ENCODE peak calls at places on chromosome 5, in five cellular contexts. One of them, this sample, is unnamed.

GRCh38 chr5:168666356-168666755 is 87.2 kb upstream of the PANK3 start:
- DNase-seq in tibial nerve: no peak
- DNase-seq in central memory CD4-positive, alpha-beta T cell: no peak
- DNase-seq in left colon: no peak
- DNase-seq in left cardiac atrium: no peak
- DNase-seq in this sample: peak; percentile 69

GRCh38 chr5:1105350-1106265 is 6.3 kb downstream of the SLC12A7 start:
- DNase-seq in tibial nerve: no peak
- DNase-seq in central memory CD4-positive, alpha-beta T cell: peak; percentile 90
- DNase-seq in left cardiac atrium: no peak
- DNase-seq in left colon: peak; percentile 87
- DNase-seq in this sample: no peak

GRCh38 chr5:41772071-41772470 is 98.2 kb downstream of the OXCT1 start:
- DNase-seq in left colon: no peak
- DNase-seq in left cardiac atrium: no peak
- DNase-seq in tibial nerve: no peak
- DNase-seq in central memory CD4-positive, alpha-beta T cell: no peak
- DNase-seq in this sample: no peak

GRCh38 chr5:24368121-24368520 is 276.7 kb downstream of the CDH10 start:
- DNase-seq in central memory CD4-positive, alpha-beta T cell: no peak
- DNase-seq in tibial nerve: no peak
- DNase-seq in left colon: no peak
- DNase-seq in left cardiac atrium: no peak
- DNase-seq in this sample: no peak

GRCh38 chr5:60903356-60903755 is 41.5 kb downstream of the ERCC8 start:
- DNase-seq in left cardiac atrium: no peak
- DNase-seq in tibial nerve: no peak
- DNase-seq in left colon: no peak
- DNase-seq in central memory CD4-positive, alpha-beta T cell: no peak
- DNase-seq in this sample: no peak

GRCh38 chr5:139207302-139208000 is 9.3 kb upstream of the SIL1 start:
- DNase-seq in tibial nerve: no peak
- DNase-seq in left cardiac atrium: no peak
- DNase-seq in central memory CD4-positive, alpha-beta T cell: no peak
- DNase-seq in left colon: no peak
- DNase-seq in this sample: no peak

GRCh38 chr5:1655496-1656270 is 131.9 kb upstream of the LPCAT1 start:
- DNase-seq in tibial nerve: no peak
- DNase-seq in left colon: no peak
- DNase-seq in left cardiac atrium: no peak
- DNase-seq in central memory CD4-positive, alpha-beta T cell: no peak
- DNase-seq in this sample: no peak

GRCh38 chr5:138711816-138712215 is 41.4 kb upstream of the CTNNA1 start:
- DNase-seq in central memory CD4-positive, alpha-beta T cell: no peak
- DNase-seq in tibial nerve: no peak
- DNase-seq in left colon: no peak
- DNase-seq in left cardiac atrium: no peak
- DNase-seq in this sample: no peak

GRCh38 chr5:139212484-139212883 is 14.3 kb upstream of the SIL1 start:
- DNase-seq in left colon: no peak
- DNase-seq in left cardiac atrium: no peak
- DNase-seq in tibial nerve: no peak
- DNase-seq in central memory CD4-positive, alpha-beta T cell: no peak
- DNase-seq in this sample: no peak

GRCh38 chr5:96745844-96746531 is 61.8 kb downstream of the ERAP1 start:
- DNase-seq in central memory CD4-positive, alpha-beta T cell: no peak
- DNase-seq in tibial nerve: no peak
- DNase-seq in left cardiac atrium: no peak
- DNase-seq in left colon: no peak
- DNase-seq in this sample: no peak

GRCh38 chr5:41195228-41195627 is 18.1 kb downstream of the C6 start:
- DNase-seq in tibial nerve: no peak
- DNase-seq in central memory CD4-positive, alpha-beta T cell: no peak
- DNase-seq in left cardiac atrium: no peak
- DNase-seq in left colon: no peak
- DNase-seq in this sample: no peak

GRCh38 chr5:121949885-121950284 is 11.9 kb upstream of the SRFBP1 start:
- DNase-seq in tibial nerve: no peak
- DNase-seq in left colon: peak; percentile 15
- DNase-seq in central memory CD4-positive, alpha-beta T cell: no peak
- DNase-seq in left cardiac atrium: no peak
- DNase-seq in this sample: no peak

GRCh38 chr5:36691993-36692392 is 85.6 kb downstream of the SLC1A3 start:
- DNase-seq in left colon: no peak
- DNase-seq in tibial nerve: no peak
- DNase-seq in left cardiac atrium: no peak
- DNase-seq in central memory CD4-positive, alpha-beta T cell: no peak
- DNase-seq in this sample: no peak

GRCh38 chr5:78540335-78541057 is 108.1 kb downstream of the LHFPL2 start:
- DNase-seq in left colon: no peak
- DNase-seq in tibial nerve: no peak
- DNase-seq in central memory CD4-positive, alpha-beta T cell: no peak
- DNase-seq in left cardiac atrium: no peak
- DNase-seq in this sample: no peak

GRCh38 chr5:82004511-82004910 is 32.7 kb downstream of the ATG10 start:
- DNase-seq in central memory CD4-positive, alpha-beta T cell: no peak
- DNase-seq in left colon: no peak
- DNase-seq in tibial nerve: no peak
- DNase-seq in left cardiac atrium: no peak
- DNase-seq in this sample: no peak

GRCh38 chr5:122170630-122171029 is 41.3 kb downstream of the ZNF474 start:
- DNase-seq in left colon: no peak
- DNase-seq in central memory CD4-positive, alpha-beta T cell: no peak
- DNase-seq in tibial nerve: no peak
- DNase-seq in left cardiac atrium: no peak
- DNase-seq in this sample: no peak

GRCh38 chr5:75550597-75550996 is 38.9 kb downstream of the POLK start:
- DNase-seq in left cardiac atrium: no peak
- DNase-seq in left colon: no peak
- DNase-seq in central memory CD4-positive, alpha-beta T cell: no peak
- DNase-seq in tibial nerve: no peak
- DNase-seq in this sample: no peak

GRCh38 chr5:56356121-56356875 is 123.2 kb upstream of the ANKRD55 start:
- DNase-seq in tibial nerve: no peak
- DNase-seq in left cardiac atrium: no peak
- DNase-seq in central memory CD4-positive, alpha-beta T cell: no peak
- DNase-seq in left colon: no peak
- DNase-seq in this sample: no peak

GRCh38 chr5:67732921-67733320 is 482.6 kb upstream of the PIK3R1 start:
- DNase-seq in left cardiac atrium: no peak
- DNase-seq in central memory CD4-positive, alpha-beta T cell: no peak
- DNase-seq in tibial nerve: no peak
- DNase-seq in left colon: no peak
- DNase-seq in this sample: no peak

GRCh38 chr5:94228791-94229190 is 389.6 kb downstream of the KIAA0825 start:
- DNase-seq in tibial nerve: no peak
- DNase-seq in left cardiac atrium: no peak
- DNase-seq in central memory CD4-positive, alpha-beta T cell: no peak
- DNase-seq in left colon: no peak
- DNase-seq in this sample: no peak

GRCh38 chr5:166907314-166907713 is 1384.1 kb upstream of the WWC1 start:
- DNase-seq in left cardiac atrium: no peak
- DNase-seq in central memory CD4-positive, alpha-beta T cell: no peak
- DNase-seq in left colon: no peak
- DNase-seq in tibial nerve: no peak
- DNase-seq in this sample: no peak

GRCh38 chr5:135163964-135164363 is 129.9 kb upstream of the PITX1 start:
- DNase-seq in tibial nerve: no peak
- DNase-seq in left cardiac atrium: no peak
- DNase-seq in central memory CD4-positive, alpha-beta T cell: no peak
- DNase-seq in left colon: no peak
- DNase-seq in this sample: no peak

GRCh38 chr5:118042076-118042475 is 946.3 kb downstream of the DTWD2 start:
- DNase-seq in left cardiac atrium: no peak
- DNase-seq in left colon: no peak
- DNase-seq in tibial nerve: no peak
- DNase-seq in central memory CD4-positive, alpha-beta T cell: no peak
- DNase-seq in this sample: no peak

GRCh38 chr5:1401681-1402096 is 43.6 kb downstream of the SLC6A3 start:
- DNase-seq in left cardiac atrium: peak; percentile 12
- DNase-seq in tibial nerve: no peak
- DNase-seq in central memory CD4-positive, alpha-beta T cell: no peak
- DNase-seq in left colon: no peak
- DNase-seq in this sample: no peak

GRCh38 chr5:135456238-135457099 is 4.3 kb upstream of the TIFAB start:
- DNase-seq in tibial nerve: no peak
- DNase-seq in left cardiac atrium: peak; percentile 68
- DNase-seq in central memory CD4-positive, alpha-beta T cell: no peak
- DNase-seq in left colon: no peak
- DNase-seq in this sample: peak; percentile 71

GRCh38 chr5:156526081-156527017 is 199.4 kb downstream of the SGCD start:
- DNase-seq in left cardiac atrium: no peak
- DNase-seq in tibial nerve: no peak
- DNase-seq in central memory CD4-positive, alpha-beta T cell: no peak
- DNase-seq in left colon: no peak
- DNase-seq in this sample: no peak

GRCh38 chr5:35811108-35811741 is 45.5 kb upstream of the IL7R start:
- DNase-seq in left colon: no peak
- DNase-seq in tibial nerve: no peak
- DNase-seq in central memory CD4-positive, alpha-beta T cell: peak; percentile 90
- DNase-seq in left cardiac atrium: no peak
- DNase-seq in this sample: no peak

GRCh38 chr5:1488882-1489680 is 34.7 kb downstream of the LPCAT1 start:
- DNase-seq in central memory CD4-positive, alpha-beta T cell: no peak
- DNase-seq in tibial nerve: no peak
- DNase-seq in left cardiac atrium: no peak
- DNase-seq in left colon: no peak
- DNase-seq in this sample: no peak

GRCh38 chr5:127369772-127370171 is 79.2 kb downstream of the MEGF10 start:
- DNase-seq in left cardiac atrium: no peak
- DNase-seq in left colon: no peak
- DNase-seq in tibial nerve: no peak
- DNase-seq in central memory CD4-positive, alpha-beta T cell: no peak
- DNase-seq in this sample: no peak

GRCh38 chr5:160399402-160400353 is at the start of gene FAM200C:
- DNase-seq in left cardiac atrium: peak; percentile 94
- DNase-seq in tibial nerve: peak; percentile 80
- DNase-seq in central memory CD4-positive, alpha-beta T cell: peak; percentile 59
- DNase-seq in left colon: peak; percentile 89
- DNase-seq in this sample: peak; percentile 94

GRCh38 chr5:127326438-127326837 is 35.8 kb downstream of the MEGF10 start:
- DNase-seq in left cardiac atrium: no peak
- DNase-seq in tibial nerve: no peak
- DNase-seq in central memory CD4-positive, alpha-beta T cell: no peak
- DNase-seq in left colon: no peak
- DNase-seq in this sample: no peak

GRCh38 chr5:132093310-132093709 is 19.7 kb downstream of the CSF2 start:
- DNase-seq in tibial nerve: no peak
- DNase-seq in central memory CD4-positive, alpha-beta T cell: no peak
- DNase-seq in left cardiac atrium: no peak
- DNase-seq in left colon: no peak
- DNase-seq in this sample: no peak

GRCh38 chr5:40071870-40072269 is 607.8 kb upstream of the PTGER4 start:
- DNase-seq in tibial nerve: no peak
- DNase-seq in central memory CD4-positive, alpha-beta T cell: no peak
- DNase-seq in left cardiac atrium: no peak
- DNase-seq in left colon: no peak
- DNase-seq in this sample: no peak

GRCh38 chr5:95963650-95964410 is 2.2 kb upstream of the ELL2 start:
- DNase-seq in tibial nerve: no peak
- DNase-seq in left cardiac atrium: no peak
- DNase-seq in central memory CD4-positive, alpha-beta T cell: no peak
- DNase-seq in left colon: no peak
- DNase-seq in this sample: no peak

GRCh38 chr5:1510631-1511030 is 13.1 kb downstream of the LPCAT1 start:
- DNase-seq in central memory CD4-positive, alpha-beta T cell: no peak
- DNase-seq in tibial nerve: peak; percentile 7
- DNase-seq in left colon: peak; percentile 2
- DNase-seq in left cardiac atrium: no peak
- DNase-seq in this sample: no peak

This sample was measured in suprapubic skin.